ENCODE peak calls at places on chromosomes 7 and 10, in nine cellular contexts. K is SJSA1; R is breast epithelium; C is T-cell; Y is AG09319; S is effector CD8-positive, alpha-beta T cell; Q is mammary epithelial cell; J is HT1080; E is uterus. L is an unnamed sample.
A peak's percentile ranks its signal among the peaks of the same experiment; 100 is the strongest.

GRCh38 chr10:101569465-101569837 is 18.6 kb downstream of the POLL start:
- DNase-seq in K (no peak), R (no peak), C (no peak), Y (no peak), S (no peak), Q (no peak), J (no peak), E (no peak), L (no peak)

GRCh38 chr7:32243891-32244290 is 173.7 kb upstream of the PDE1C start:
- DNase-seq in K (no peak), R (no peak), C (no peak), Y (no peak), S (no peak), Q (no peak), J (no peak), E (no peak), L (no peak)

GRCh38 chr10:77628906-77629730 is 8.5 kb downstream of the KCNMA1 start:
- DNase-seq in K (peak; percentile 38), R (no peak), C (no peak), Y (no peak), S (no peak), Q (peak; percentile 81), J (peak; percentile 89), E (no peak), L (no peak)

GRCh38 chr10:75001715-75002350 is 109.6 kb upstream of the SAMD8 start:
- DNase-seq in K (no peak), R (no peak), C (no peak), Y (no peak), S (no peak), Q (no peak), J (no peak), E (no peak), L (no peak)

GRCh38 chr10:114520453-114520852 is 116.2 kb upstream of the AFAP1L2 start:
- DNase-seq in K (peak; percentile 70), R (no peak), C (no peak), Y (peak; percentile 52), S (no peak), Q (peak; percentile 95), J (peak; percentile 80), E (no peak), L (no peak)

GRCh38 chr7:37973915-37974314 is 53.5 kb downstream of the EPDR1 start:
- DNase-seq in K (no peak), R (no peak), C (no peak), Y (no peak), S (no peak), Q (no peak), J (no peak), E (no peak), L (no peak)

GRCh38 chr10:37476285-37476684 is 350.9 kb downstream of the ANKRD30A start:
- DNase-seq in K (no peak), R (no peak), C (no peak), Y (no peak), S (no peak), Q (peak; percentile 12), J (no peak), E (no peak), L (no peak)

GRCh38 chr10:77574436-77574835 is 63.2 kb downstream of the KCNMA1 start:
- DNase-seq in K (no peak), R (no peak), C (no peak), Y (no peak), S (no peak), Q (no peak), J (no peak), E (no peak), L (no peak)

GRCh38 chr7:108598153-108598552 is 28.5 kb downstream of the DNAJB9 start:
- DNase-seq in K (no peak), R (no peak), C (no peak), Y (no peak), S (no peak), Q (no peak), J (no peak), E (no peak), L (no peak)